ENCODE peak calls at places on chromosomes 4 and X, in five cellular contexts. One of them, this sample, is unnamed.
A peak's percentile ranks its signal among the peaks of the same experiment; 100 is the strongest.

GRCh38 chrX:154040307-154040756 is 20.6 kb upstream of the IRAK1 start:
- DNase-seq in MV-4-11: peak; percentile 68
- DNase-seq in H4: no peak
- DNase-seq in stimulated activated CD8-positive, alpha-beta memory T cell treated with anti-CD3 and anti-CD28 coated beads, Interleukin-4, amount 100 ng/mL, for 48 hours: no peak
- DNase-seq in naive thymus-derived CD4-positive, alpha-beta T cell: no peak
- DNase-seq in this sample: no peak

GRCh38 chr4:81003549-81004240 is 26.8 kb upstream of the BMP3 start:
- DNase-seq in MV-4-11: no peak
- DNase-seq in H4: no peak
- DNase-seq in stimulated activated CD8-positive, alpha-beta memory T cell treated with anti-CD3 and anti-CD28 coated beads, Interleukin-4, amount 100 ng/mL, for 48 hours: no peak
- DNase-seq in naive thymus-derived CD4-positive, alpha-beta T cell: no peak
- DNase-seq in this sample: no peak

GRCh38 chr4:39305902-39306677 is 60.1 kb downstream of the RFC1 start:
- DNase-seq in MV-4-11: peak; percentile 12
- DNase-seq in H4: no peak
- DNase-seq in stimulated activated CD8-positive, alpha-beta memory T cell treated with anti-CD3 and anti-CD28 coated beads, Interleukin-4, amount 100 ng/mL, for 48 hours: no peak
- DNase-seq in naive thymus-derived CD4-positive, alpha-beta T cell: no peak
- DNase-seq in this sample: no peak

GRCh38 chrX:15855562-15856256 is 1.1 kb upstream of the AP1S2 start:
- DNase-seq in MV-4-11: peak; percentile 42
- DNase-seq in H4: no peak
- DNase-seq in naive thymus-derived CD4-positive, alpha-beta T cell: no peak
- DNase-seq in stimulated activated CD8-positive, alpha-beta memory T cell treated with anti-CD3 and anti-CD28 coated beads, Interleukin-4, amount 100 ng/mL, for 48 hours: no peak
- DNase-seq in this sample: no peak

GRCh38 chr4:148061139-148061476 is 329.2 kb downstream of the ARHGAP10 start:
- DNase-seq in stimulated activated CD8-positive, alpha-beta memory T cell treated with anti-CD3 and anti-CD28 coated beads, Interleukin-4, amount 100 ng/mL, for 48 hours: no peak
- DNase-seq in MV-4-11: no peak
- DNase-seq in naive thymus-derived CD4-positive, alpha-beta T cell: no peak
- DNase-seq in H4: no peak
- DNase-seq in this sample: no peak

GRCh38 chrX:53239474-53239873 is 14.5 kb upstream of the KDM5C start:
- DNase-seq in stimulated activated CD8-positive, alpha-beta memory T cell treated with anti-CD3 and anti-CD28 coated beads, Interleukin-4, amount 100 ng/mL, for 48 hours: peak; percentile 62
- DNase-seq in MV-4-11: peak; percentile 25
- DNase-seq in naive thymus-derived CD4-positive, alpha-beta T cell: no peak
- DNase-seq in H4: no peak
- DNase-seq in this sample: peak; percentile 8

GRCh38 chr4:67520141-67520540 is 25.2 kb downstream of the CENPC start:
- DNase-seq in stimulated activated CD8-positive, alpha-beta memory T cell treated with anti-CD3 and anti-CD28 coated beads, Interleukin-4, amount 100 ng/mL, for 48 hours: no peak
- DNase-seq in H4: no peak
- DNase-seq in MV-4-11: no peak
- DNase-seq in naive thymus-derived CD4-positive, alpha-beta T cell: no peak
- DNase-seq in this sample: no peak

GRCh38 chr4:10963958-10964705 is 279.6 kb upstream of the CLNK start:
- DNase-seq in stimulated activated CD8-positive, alpha-beta memory T cell treated with anti-CD3 and anti-CD28 coated beads, Interleukin-4, amount 100 ng/mL, for 48 hours: no peak
- DNase-seq in H4: no peak
- DNase-seq in MV-4-11: no peak
- DNase-seq in naive thymus-derived CD4-positive, alpha-beta T cell: no peak
- DNase-seq in this sample: no peak

GRCh38 chr4:123573866-123574508 is 177.4 kb downstream of the SPRY1 start:
- DNase-seq in MV-4-11: no peak
- DNase-seq in H4: no peak
- DNase-seq in stimulated activated CD8-positive, alpha-beta memory T cell treated with anti-CD3 and anti-CD28 coated beads, Interleukin-4, amount 100 ng/mL, for 48 hours: no peak
- DNase-seq in naive thymus-derived CD4-positive, alpha-beta T cell: no peak
- DNase-seq in this sample: no peak

GRCh38 chrX:153845842-153846241 is 15.5 kb upstream of the PDZD4 start:
- DNase-seq in naive thymus-derived CD4-positive, alpha-beta T cell: no peak
- DNase-seq in H4: no peak
- DNase-seq in stimulated activated CD8-positive, alpha-beta memory T cell treated with anti-CD3 and anti-CD28 coated beads, Interleukin-4, amount 100 ng/mL, for 48 hours: no peak
- DNase-seq in MV-4-11: no peak
- DNase-seq in this sample: no peak

GRCh38 chr4:21202959-21203358 is 502.7 kb downstream of the PACRGL start:
- DNase-seq in MV-4-11: no peak
- DNase-seq in stimulated activated CD8-positive, alpha-beta memory T cell treated with anti-CD3 and anti-CD28 coated beads, Interleukin-4, amount 100 ng/mL, for 48 hours: no peak
- DNase-seq in naive thymus-derived CD4-positive, alpha-beta T cell: no peak
- DNase-seq in H4: no peak
- DNase-seq in this sample: no peak

GRCh38 chr4:56786955-56787354 is 34.5 kb downstream of the SPINK2 start:
- DNase-seq in naive thymus-derived CD4-positive, alpha-beta T cell: no peak
- DNase-seq in H4: peak; percentile 17
- DNase-seq in MV-4-11: no peak
- DNase-seq in stimulated activated CD8-positive, alpha-beta memory T cell treated with anti-CD3 and anti-CD28 coated beads, Interleukin-4, amount 100 ng/mL, for 48 hours: no peak
- DNase-seq in this sample: no peak

GRCh38 chr4:81771721-81772120 is 300.0 kb upstream of the RASGEF1B start:
- DNase-seq in H4: no peak
- DNase-seq in stimulated activated CD8-positive, alpha-beta memory T cell treated with anti-CD3 and anti-CD28 coated beads, Interleukin-4, amount 100 ng/mL, for 48 hours: no peak
- DNase-seq in MV-4-11: no peak
- DNase-seq in naive thymus-derived CD4-positive, alpha-beta T cell: no peak
- DNase-seq in this sample: no peak

GRCh38 chr4:13544556-13545393 is 467 bp upstream of the NKX3-2 start:
- DNase-seq in stimulated activated CD8-positive, alpha-beta memory T cell treated with anti-CD3 and anti-CD28 coated beads, Interleukin-4, amount 100 ng/mL, for 48 hours: peak; percentile 76
- DNase-seq in H4: peak; percentile 85
- DNase-seq in MV-4-11: peak; percentile 81
- DNase-seq in naive thymus-derived CD4-positive, alpha-beta T cell: no peak
- DNase-seq in this sample: no peak

GRCh38 chr4:184471872-184472539 is 2.3 kb downstream of the IRF2 start:
- DNase-seq in MV-4-11: no peak
- DNase-seq in stimulated activated CD8-positive, alpha-beta memory T cell treated with anti-CD3 and anti-CD28 coated beads, Interleukin-4, amount 100 ng/mL, for 48 hours: no peak
- DNase-seq in H4: no peak
- DNase-seq in naive thymus-derived CD4-positive, alpha-beta T cell: peak; percentile 29
- DNase-seq in this sample: peak; percentile 15

GRCh38 chr4:36281384-36282106 is at the start of gene DTHD1:
- DNase-seq in MV-4-11: no peak
- DNase-seq in stimulated activated CD8-positive, alpha-beta memory T cell treated with anti-CD3 and anti-CD28 coated beads, Interleukin-4, amount 100 ng/mL, for 48 hours: no peak
- DNase-seq in naive thymus-derived CD4-positive, alpha-beta T cell: no peak
- DNase-seq in H4: no peak
- DNase-seq in this sample: no peak

GRCh38 chrX:21700289-21700688 is 42.2 kb upstream of the KLHL34 start:
- DNase-seq in MV-4-11: peak; percentile 44
- DNase-seq in naive thymus-derived CD4-positive, alpha-beta T cell: no peak
- DNase-seq in stimulated activated CD8-positive, alpha-beta memory T cell treated with anti-CD3 and anti-CD28 coated beads, Interleukin-4, amount 100 ng/mL, for 48 hours: no peak
- DNase-seq in H4: no peak
- DNase-seq in this sample: no peak

GRCh38 chr4:140367738-140368137 is 5.7 kb upstream of the SCOC start:
- DNase-seq in stimulated activated CD8-positive, alpha-beta memory T cell treated with anti-CD3 and anti-CD28 coated beads, Interleukin-4, amount 100 ng/mL, for 48 hours: no peak
- DNase-seq in MV-4-11: no peak
- DNase-seq in H4: no peak
- DNase-seq in naive thymus-derived CD4-positive, alpha-beta T cell: no peak
- DNase-seq in this sample: no peak

GRCh38 chr4:87848622-87849351 is 16.0 kb downstream of the MEPE start:
- DNase-seq in naive thymus-derived CD4-positive, alpha-beta T cell: peak; percentile 31
- DNase-seq in H4: peak; percentile 63
- DNase-seq in MV-4-11: peak; percentile 49
- DNase-seq in stimulated activated CD8-positive, alpha-beta memory T cell treated with anti-CD3 and anti-CD28 coated beads, Interleukin-4, amount 100 ng/mL, for 48 hours: peak; percentile 38
- DNase-seq in this sample: peak; percentile 12

GRCh38 chrX:46029777-46030176 is 515.4 kb downstream of the ZNF674 start:
- DNase-seq in naive thymus-derived CD4-positive, alpha-beta T cell: no peak
- DNase-seq in H4: no peak
- DNase-seq in stimulated activated CD8-positive, alpha-beta memory T cell treated with anti-CD3 and anti-CD28 coated beads, Interleukin-4, amount 100 ng/mL, for 48 hours: no peak
- DNase-seq in MV-4-11: no peak
- DNase-seq in this sample: no peak

GRCh38 chrX:31099536-31100090 is 27.8 kb upstream of the FTHL17 start:
- DNase-seq in naive thymus-derived CD4-positive, alpha-beta T cell: no peak
- DNase-seq in H4: no peak
- DNase-seq in stimulated activated CD8-positive, alpha-beta memory T cell treated with anti-CD3 and anti-CD28 coated beads, Interleukin-4, amount 100 ng/mL, for 48 hours: peak; percentile 55
- DNase-seq in MV-4-11: peak; percentile 22
- DNase-seq in this sample: no peak

GRCh38 chr4:138062929-138063328 is 179.2 kb downstream of the SLC7A11 start:
- DNase-seq in MV-4-11: no peak
- DNase-seq in naive thymus-derived CD4-positive, alpha-beta T cell: no peak
- DNase-seq in stimulated activated CD8-positive, alpha-beta memory T cell treated with anti-CD3 and anti-CD28 coated beads, Interleukin-4, amount 100 ng/mL, for 48 hours: no peak
- DNase-seq in H4: peak; percentile 37
- DNase-seq in this sample: no peak

GRCh38 chr4:159103406-159104131 is 690 bp downstream of the RAPGEF2 start:
- DNase-seq in stimulated activated CD8-positive, alpha-beta memory T cell treated with anti-CD3 and anti-CD28 coated beads, Interleukin-4, amount 100 ng/mL, for 48 hours: peak; percentile 58
- DNase-seq in naive thymus-derived CD4-positive, alpha-beta T cell: peak; percentile 51
- DNase-seq in MV-4-11: no peak
- DNase-seq in H4: peak; percentile 5
- DNase-seq in this sample: peak; percentile 44

GRCh38 chr4:25857403-25857802 is 5.4 kb downstream of the SEL1L3 start:
- DNase-seq in MV-4-11: peak; percentile 67
- DNase-seq in naive thymus-derived CD4-positive, alpha-beta T cell: no peak
- DNase-seq in stimulated activated CD8-positive, alpha-beta memory T cell treated with anti-CD3 and anti-CD28 coated beads, Interleukin-4, amount 100 ng/mL, for 48 hours: no peak
- DNase-seq in H4: no peak
- DNase-seq in this sample: no peak